ENCODE peak calls at places on chromosomes 13 and 19, in five cellular contexts. N is GM12878, T is K562, U is HepG2, V is SK-N-SH. X is an unnamed sample.

GRCh38 chr19:8174706-8175105 is 25.3 kb upstream of the FBN3 start:
- DNase-seq in N (no peak), T (no peak), U (no peak), V (no peak), X (no peak)

GRCh38 chr13:84961023-84961422 is 838.2 kb downstream of the SLITRK6 start:
- DNase-seq in N (no peak), T (no peak), U (no peak), V (no peak), X (no peak)

GRCh38 chr13:43077906-43078305 is 54.5 kb downstream of the DNAJC15 start:
- DNase-seq in N (no peak), T (no peak), U (no peak), V (no peak), X (no peak)

GRCh38 chr13:98672947-98673545 is 79.4 kb downstream of the SLC15A1 start:
- DNase-seq in N (peak; percentile 13), T (peak; percentile 54), U (peak; percentile 81), V (peak; percentile 77), X (peak; percentile 75)

GRCh38 chr19:43767818-43768217 is 13.0 kb downstream of the KCNN4 start:
- DNase-seq in N (no peak), T (no peak), U (no peak), V (no peak), X (no peak)

GRCh38 chr13:48446454-48446853 is 33.5 kb upstream of the LPAR6 start:
- DNase-seq in N (no peak), T (no peak), U (no peak), V (no peak), X (no peak)

GRCh38 chr13:33611016-33611805 is 206.7 kb upstream of the RFC3 start:
- DNase-seq in N (no peak), T (no peak), U (peak; percentile 83), V (no peak), X (no peak)

GRCh38 chr13:19153782-19154450 is 27.7 kb downstream of the TUBA3C start:
- DNase-seq in N (no peak), T (peak; percentile 54), U (peak; percentile 7), V (peak; percentile 50), X (peak; percentile 47)

GRCh38 chr13:72696590-72696989 is 30.8 kb downstream of the MZT1 start:
- DNase-seq in N (no peak), T (no peak), U (no peak), V (peak; percentile 11), X (no peak)

GRCh38 chr13:45490068-45490467 is 25.3 kb downstream of the COG3 start:
- DNase-seq in N (no peak), T (no peak), U (peak; percentile 25), V (peak; percentile 27), X (no peak)

GRCh38 chr13:42151781-42152180 is 103.3 kb downstream of the DGKH start:
- DNase-seq in N (no peak), T (no peak), U (no peak), V (no peak), X (no peak)

GRCh38 chr13:48411281-48412099 is 1.4 kb downstream of the LPAR6 start:
- DNase-seq in N (no peak), T (no peak), U (no peak), V (no peak), X (no peak)

GRCh38 chr13:110873639-110874507 is 41.0 kb downstream of the ANKRD10 start:
- DNase-seq in N (no peak), T (no peak), U (no peak), V (no peak), X (no peak)

GRCh38 chr19:1851581-1852293 is 3.5 kb upstream of the REXO1 start:
- DNase-seq in N (no peak), T (no peak), U (no peak), V (no peak), X (no peak)

GRCh38 chr13:109859216-109859835 is 72.9 kb upstream of the IRS2 start:
- DNase-seq in N (no peak), T (no peak), U (no peak), V (no peak), X (no peak)

GRCh38 chr13:38686635-38687245 is at the start of gene FREM2:
- DNase-seq in N (no peak), T (no peak), U (no peak), V (no peak), X (no peak)

GRCh38 chr19:33456845-33457220 is 64.8 kb downstream of the PEPD start:
- DNase-seq in N (no peak), T (no peak), U (no peak), V (no peak), X (no peak)

GRCh38 chr19:18776288-18776594 is 14.9 kb downstream of the COMP start:
- DNase-seq in N (no peak), T (peak; percentile 54), U (no peak), V (no peak), X (no peak)

GRCh38 chr13:101433895-101434294 is 17.6 kb upstream of the NALCN start:
- DNase-seq in N (no peak), T (no peak), U (no peak), V (no peak), X (no peak)

GRCh38 chr19:1214862-1215731 is 9.5 kb downstream of the STK11 start:
- DNase-seq in N (no peak), T (no peak), U (no peak), V (peak; percentile 83), X (no peak)

GRCh38 chr19:35265126-35265995 is 3.4 kb upstream of the USF2 start:
- DNase-seq in N (no peak), T (no peak), U (no peak), V (no peak), X (no peak)

GRCh38 chr13:25286308-25286968 is 850 bp downstream of the MTMR6 start:
- DNase-seq in N (no peak), T (no peak), U (peak; percentile 24), V (peak; percentile 49), X (peak; percentile 39)

GRCh38 chr19:49398001-49398615 is 10.1 kb downstream of the KASH5 start:
- DNase-seq in N (no peak), T (no peak), U (no peak), V (peak; percentile 9), X (no peak)

GRCh38 chr13:43229506-43229905 is 206.1 kb downstream of the DNAJC15 start:
- DNase-seq in N (no peak), T (no peak), U (no peak), V (no peak), X (no peak)

GRCh38 chr13:99976502-99977115 is 5.0 kb upstream of the ZIC2 start:
- DNase-seq in N (no peak), T (no peak), U (no peak), V (no peak), X (no peak)
- TF ChIP-seq JUND in N (no peak), T (no peak), U (no peak), V (no peak), X (no peak)

GRCh38 chr19:16825312-16826168 is 3.7 kb upstream of the SIN3B start:
- DNase-seq in N (no peak), T (no peak), U (no peak), V (peak; percentile 33), X (peak; percentile 35)

GRCh38 chr19:16822648-16823047 is 6.5 kb upstream of the SIN3B start:
- DNase-seq in N (no peak), T (no peak), U (no peak), V (no peak), X (no peak)

GRCh38 chr19:16828990-16829821 is at the start of gene SIN3B:
- DNase-seq in N (peak; percentile 81), T (peak; percentile 97), U (peak; percentile 77), V (peak; percentile 97), X (peak; percentile 91)

GRCh38 chr19:16821081-16821480 is 8.1 kb upstream of the SIN3B start:
- DNase-seq in N (no peak), T (no peak), U (no peak), V (no peak), X (no peak)

DNA sequence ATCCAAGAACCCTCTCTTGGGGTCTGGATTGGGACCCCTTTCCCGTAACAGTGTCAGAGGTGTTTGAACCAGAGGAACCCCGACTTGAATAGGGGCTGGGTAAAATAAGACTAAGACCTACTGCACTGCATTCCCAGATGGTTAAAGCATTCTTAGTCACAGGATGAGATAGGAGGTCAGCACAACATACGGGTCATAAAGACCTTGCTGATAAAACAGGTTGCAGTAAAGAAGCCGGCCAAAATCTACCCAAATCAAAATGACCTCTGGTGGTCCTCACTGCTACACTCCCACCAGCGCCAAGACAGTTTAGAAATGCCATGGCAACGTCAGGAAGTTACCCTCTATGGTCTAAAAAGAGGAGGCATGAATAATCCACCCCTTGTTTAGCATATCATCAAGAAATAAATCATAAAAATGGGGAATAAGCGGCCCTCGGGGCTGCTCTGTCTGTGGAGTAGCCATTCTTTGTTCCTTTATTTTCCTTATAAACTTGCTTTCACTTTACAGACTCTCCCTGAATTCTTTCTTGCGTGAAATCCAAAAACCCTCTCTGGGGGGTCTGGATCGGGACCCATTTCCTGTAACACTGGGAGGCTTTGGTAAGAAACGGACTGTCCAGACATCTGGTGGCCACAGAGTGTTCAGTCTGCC is 4.4 kb upstream of the SIN3B start:
- DNase-seq in N (no peak), T (no peak), U (no peak), V (no peak), X (no peak)
- TF ChIP-seq JUND in N (no peak), T (no peak), U (no peak), V (no peak), X (no peak)

DNA sequence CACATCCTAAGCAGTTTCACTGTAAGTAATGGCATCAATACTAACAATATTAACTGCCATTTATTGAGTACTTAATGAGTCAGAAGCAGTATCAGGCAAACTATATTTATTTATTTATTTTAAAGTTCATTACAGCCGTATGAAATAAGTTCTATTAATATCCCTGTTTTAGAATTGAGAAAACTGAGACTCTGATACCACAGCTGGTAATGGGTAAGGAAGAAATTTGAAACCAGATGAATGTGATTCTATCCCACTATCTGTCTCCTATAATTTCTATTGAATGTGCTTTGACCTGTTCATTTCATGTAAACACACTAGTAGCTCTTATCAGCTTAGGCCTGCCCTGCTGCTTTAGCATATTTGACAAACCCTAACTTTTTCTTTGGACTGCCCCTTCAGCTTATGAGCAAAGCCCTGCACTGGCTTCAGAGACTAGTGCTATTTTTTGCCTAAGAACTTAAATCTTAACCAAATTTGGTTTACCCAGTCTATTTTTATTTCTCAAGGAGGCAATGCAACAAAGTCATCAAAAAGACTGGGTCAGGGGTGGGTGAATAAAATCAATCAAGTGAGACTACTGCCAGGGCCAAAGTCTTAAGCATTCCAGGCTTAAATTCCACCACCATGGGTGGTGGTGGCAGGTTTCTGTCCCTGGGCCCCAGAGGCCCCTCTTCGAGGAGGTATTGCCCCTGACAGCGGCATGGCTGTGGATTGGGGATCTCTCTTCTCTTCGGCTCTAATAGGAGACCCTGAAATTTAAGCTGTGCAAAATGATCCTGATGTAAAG is 143.4 kb downstream of the DLEU7 start:
- DNase-seq in N (no peak), T (no peak), U (no peak), V (no peak), X (no peak)
- TF ChIP-seq JUND in N (no peak), T (no peak), U (no peak), V (no peak), X (no peak)

DNA sequence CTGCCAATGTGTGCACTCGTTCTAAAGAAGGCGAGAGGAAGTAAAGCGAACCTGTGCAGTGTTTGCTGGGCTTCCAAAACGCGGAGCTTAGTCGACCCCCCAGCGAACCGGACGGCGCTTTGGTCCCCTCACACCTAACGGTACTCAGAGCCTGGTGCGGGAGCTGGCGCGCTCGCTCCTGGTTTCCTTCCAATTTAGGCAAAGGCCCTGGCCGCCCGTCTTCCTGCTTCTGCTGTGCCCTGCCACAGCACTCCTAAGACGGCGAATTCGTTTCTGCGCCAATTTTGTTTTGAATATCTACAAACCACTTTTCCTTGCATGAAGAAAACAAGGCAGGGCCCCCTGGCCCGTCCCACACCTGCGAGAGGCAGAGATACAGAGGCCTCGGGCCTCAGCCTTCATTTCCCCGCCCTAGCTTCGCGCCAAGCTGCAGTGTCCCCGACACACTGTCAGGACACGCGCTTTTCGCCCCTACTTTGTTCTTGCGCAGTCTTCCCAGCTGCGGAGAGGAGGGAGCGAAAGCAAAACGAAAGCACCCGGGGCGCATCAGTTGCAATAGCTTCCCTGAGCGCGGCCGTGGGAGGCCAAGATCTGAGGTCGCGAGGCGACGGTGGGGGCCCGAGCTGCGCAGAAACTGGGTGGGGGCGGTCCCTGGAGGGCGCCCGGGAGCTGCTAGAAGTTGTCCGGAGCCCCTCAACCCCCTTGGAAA is 111.9 kb downstream of the KCNRG start:
- DNase-seq in N (no peak), T (no peak), U (no peak), V (no peak), X (no peak)
- TF ChIP-seq JUND in N (no peak), T (no peak), U (no peak), V (no peak), X (no peak)

X was measured in T47D.